ENCODE peak calls at places on chromosome 6, in four cellular contexts. One of them, this sample, is unnamed.

GRCh38 chr6:161001421-161001820 is 9.9 kb downstream of the MAP3K4 start:
- DNase-seq in K562: no peak
- DNase-seq in HCT116: no peak
- DNase-seq in HepG2: peak
- DNase-seq in this sample: no peak

GRCh38 chr6:99151634-99152344 is 197.7 kb downstream of the FAXC start:
- DNase-seq in K562: peak
- DNase-seq in HCT116: peak
- DNase-seq in HepG2: peak
- DNase-seq in this sample: peak

GRCh38 chr6:23106951-23107350 is 537.6 kb downstream of the HDGFL1 start:
- DNase-seq in K562: no peak
- DNase-seq in HCT116: no peak
- DNase-seq in HepG2: no peak
- DNase-seq in this sample: no peak

GRCh38 chr6:19535351-19535750 is 301.8 kb upstream of the ID4 start:
- DNase-seq in K562: no peak
- DNase-seq in HCT116: no peak
- DNase-seq in HepG2: no peak
- DNase-seq in this sample: no peak

GRCh38 chr6:7725849-7726415 is at the start of gene BMP6:
- DNase-seq in K562: peak
- DNase-seq in HCT116: peak
- DNase-seq in HepG2: peak
- DNase-seq in this sample: peak

GRCh38 chr6:55825402-55826051 is 49.9 kb downstream of the BMP5 start:
- DNase-seq in K562: no peak
- DNase-seq in HCT116: no peak
- DNase-seq in HepG2: no peak
- DNase-seq in this sample: peak

GRCh38 chr6:63526931-63527330 is 45.3 kb upstream of the LOC128125822 start:
- DNase-seq in K562: no peak
- DNase-seq in HCT116: no peak
- DNase-seq in HepG2: no peak
- DNase-seq in this sample: no peak

GRCh38 chr6:156193381-156193780 is 583.8 kb upstream of the ARID1B start:
- DNase-seq in K562: no peak
- DNase-seq in HCT116: no peak
- DNase-seq in HepG2: no peak
- DNase-seq in this sample: no peak

GRCh38 chr6:35449287-35449881 is 2.8 kb upstream of the FANCE start:
- DNase-seq in K562: peak
- DNase-seq in HCT116: no peak
- DNase-seq in HepG2: peak
- DNase-seq in this sample: no peak

GRCh38 chr6:50264995-50265571 is 215.4 kb upstream of the DEFB112 start:
- DNase-seq in K562: no peak
- DNase-seq in HCT116: no peak
- DNase-seq in HepG2: peak
- DNase-seq in this sample: no peak

GRCh38 chr6:83359638-83360037 is 71.2 kb downstream of the ME1 start:
- DNase-seq in K562: no peak
- DNase-seq in HCT116: no peak
- DNase-seq in HepG2: no peak
- DNase-seq in this sample: no peak

GRCh38 chr6:48194596-48195295 is 83.7 kb upstream of the PTCHD4 start:
- DNase-seq in K562: no peak
- DNase-seq in HCT116: no peak
- DNase-seq in HepG2: no peak
- DNase-seq in this sample: no peak

GRCh38 chr6:164861964-164862363 is 447.4 kb downstream of the C6orf118 start:
- DNase-seq in K562: no peak
- DNase-seq in HCT116: no peak
- DNase-seq in HepG2: no peak
- DNase-seq in this sample: no peak

GRCh38 chr6:31122803-31123706 is 2.8 kb upstream of the CDSN start:
- DNase-seq in K562: peak
- DNase-seq in HCT116: peak
- DNase-seq in HepG2: peak
- DNase-seq in this sample: no peak

GRCh38 chr6:145643760-145644159 is 91.6 kb downstream of the EPM2A start:
- DNase-seq in K562: no peak
- DNase-seq in HCT116: no peak
- DNase-seq in HepG2: no peak
- DNase-seq in this sample: no peak

GRCh38 chr6:2534406-2535139 is 216.1 kb downstream of the MYLK4 start:
- DNase-seq in K562: no peak
- DNase-seq in HCT116: no peak
- DNase-seq in HepG2: no peak
- DNase-seq in this sample: no peak

GRCh38 chr6:111200823-111201134 is 113.5 kb downstream of the SLC16A10 start:
- DNase-seq in K562: no peak
- DNase-seq in HCT116: no peak
- DNase-seq in HepG2: no peak
- DNase-seq in this sample: no peak

GRCh38 chr6:51105357-51105756 is 286.7 kb downstream of the TFAP2B start:
- DNase-seq in K562: no peak
- DNase-seq in HCT116: no peak
- DNase-seq in HepG2: no peak
- DNase-seq in this sample: no peak

GRCh38 chr6:1802495-1803395 is 193.0 kb downstream of the FOXC1 start:
- DNase-seq in K562: no peak
- DNase-seq in HCT116: no peak
- DNase-seq in HepG2: no peak
- DNase-seq in this sample: no peak

GRCh38 chr6:2990932-2991506 is 8.7 kb upstream of the NQO2 start:
- DNase-seq in K562: no peak
- DNase-seq in HCT116: no peak
- DNase-seq in HepG2: no peak
- DNase-seq in this sample: no peak

GRCh38 chr6:453152-453551 is 61.6 kb downstream of the IRF4 start:
- DNase-seq in K562: no peak
- DNase-seq in HCT116: no peak
- DNase-seq in HepG2: no peak
- DNase-seq in this sample: no peak

GRCh38 chr6:116060572-116061283 is at the start of gene FRK:
- DNase-seq in K562: no peak
- DNase-seq in HCT116: peak
- DNase-seq in HepG2: peak
- DNase-seq in this sample: no peak

GRCh38 chr6:44731485-44732095 is 344.1 kb downstream of the CDC5L start:
- DNase-seq in K562: no peak
- DNase-seq in HCT116: no peak
- DNase-seq in HepG2: no peak
- DNase-seq in this sample: no peak

GRCh38 chr6:90820436-90820835 is 233.6 kb upstream of the MAP3K7 start:
- DNase-seq in K562: no peak
- DNase-seq in HCT116: no peak
- DNase-seq in HepG2: no peak
- DNase-seq in this sample: no peak

GRCh38 chr6:168343239-168344167 is 23.9 kb upstream of the DACT2 start:
- DNase-seq in K562: no peak
- DNase-seq in HCT116: no peak
- DNase-seq in HepG2: no peak
- DNase-seq in this sample: no peak

GRCh38 chr6:3072798-3073197 is 4.5 kb downstream of the RIPK1 start:
- DNase-seq in K562: no peak
- DNase-seq in HCT116: no peak
- DNase-seq in HepG2: no peak
- DNase-seq in this sample: no peak

GRCh38 chr6:79421707-79422484 is 115.3 kb downstream of the LCA5 start:
- DNase-seq in K562: no peak
- DNase-seq in HCT116: no peak
- DNase-seq in HepG2: no peak
- DNase-seq in this sample: no peak

GRCh38 chr6:116461563-116462507 is 660 bp downstream of the CALHM6 start:
- DNase-seq in K562: no peak
- DNase-seq in HCT116: no peak
- DNase-seq in HepG2: no peak
- DNase-seq in this sample: no peak

GRCh38 chr6:70474751-70475150 is 61.4 kb downstream of the FAM135A start:
- DNase-seq in K562: no peak
- DNase-seq in HCT116: no peak
- DNase-seq in HepG2: peak
- DNase-seq in this sample: no peak

GRCh38 chr6:23418095-23418494 is 707.9 kb upstream of the NRSN1 start:
- DNase-seq in K562: no peak
- DNase-seq in HCT116: no peak
- DNase-seq in HepG2: no peak
- DNase-seq in this sample: no peak

GRCh38 chr6:24064106-24064505 is 61.9 kb upstream of the NRSN1 start:
- DNase-seq in K562: no peak
- DNase-seq in HCT116: peak
- DNase-seq in HepG2: peak
- DNase-seq in this sample: peak

GRCh38 chr6:4647414-4648365 is 128.5 kb upstream of the CDYL start:
- DNase-seq in K562: peak
- DNase-seq in HCT116: peak
- DNase-seq in HepG2: peak
- DNase-seq in this sample: peak

GRCh38 chr6:159879829-159880228 is 11.0 kb upstream of the MAS1 start:
- DNase-seq in K562: no peak
- DNase-seq in HCT116: no peak
- DNase-seq in HepG2: no peak
- DNase-seq in this sample: no peak

DNA sequence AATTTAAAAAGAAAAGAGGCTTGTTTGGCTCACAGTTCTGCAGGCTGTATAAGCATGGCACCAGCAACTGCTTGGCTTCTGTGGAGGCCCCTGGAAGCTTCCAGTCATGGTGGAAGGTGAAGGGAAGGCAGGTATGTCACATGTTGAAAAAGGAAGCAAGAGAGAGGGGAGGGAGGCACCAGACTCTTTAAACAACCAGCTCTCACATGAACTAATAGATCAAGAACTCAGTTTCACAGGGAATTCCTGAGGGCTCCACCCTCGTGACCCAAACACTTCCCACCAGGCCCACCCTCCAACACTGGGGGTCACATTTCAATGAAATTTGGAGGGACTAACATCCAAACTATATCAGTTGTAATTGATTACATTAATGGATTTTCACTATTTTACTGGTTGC is 127.9 kb upstream of the MLIP start:
- DNase-seq in K562: no peak
- DNase-seq in HCT116: no peak
- DNase-seq in HepG2: no peak
- DNase-seq in this sample: no peak
- H3K27ac ChIP-seq in K562: no peak
- H3K27ac ChIP-seq in HCT116: no peak
- H3K27ac ChIP-seq in HepG2: no peak
- H3K27ac ChIP-seq in this sample: no peak

GRCh38 chr6:42742116-42742894 is 3.6 kb downstream of the TBCC start:
- DNase-seq in K562: peak
- DNase-seq in HCT116: no peak
- DNase-seq in HepG2: no peak
- DNase-seq in this sample: no peak

GRCh38 chr6:42745638-42746451 is at the start of gene TBCC:
- DNase-seq in K562: peak
- DNase-seq in HCT116: peak
- DNase-seq in HepG2: peak
- DNase-seq in this sample: peak

GRCh38 chr6:42746452-42747400 is 823 bp upstream of the TBCC start:
- DNase-seq in K562: peak
- DNase-seq in HCT116: peak
- DNase-seq in HepG2: peak
- DNase-seq in this sample: peak

GRCh38 chr6:42744351-42744890 is 1.5 kb downstream of the TBCC start:
- DNase-seq in K562: no peak
- DNase-seq in HCT116: no peak
- DNase-seq in HepG2: no peak
- DNase-seq in this sample: no peak

GRCh38 chr6:42745083-42745637 is 743 bp downstream of the TBCC start:
- DNase-seq in K562: peak
- DNase-seq in HCT116: no peak
- DNase-seq in HepG2: peak
- DNase-seq in this sample: no peak
- TF ChIP-seq POLR2AphosphoS5 in K562: no peak
- TF ChIP-seq POLR2AphosphoS5 in HCT116: no peak
- TF ChIP-seq POLR2AphosphoS5 in HepG2: no peak
- TF ChIP-seq POLR2AphosphoS5 in this sample: no peak

GRCh38 chr6:95923518-95923917 is 92.3 kb upstream of the FUT9 start:
- DNase-seq in K562: peak
- DNase-seq in HCT116: peak
- DNase-seq in HepG2: peak
- DNase-seq in this sample: no peak
- TF ChIP-seq TCF7L2 in K562: no peak
- TF ChIP-seq TCF7L2 in HCT116: no peak
- TF ChIP-seq TCF7L2 in HepG2: no peak
- TF ChIP-seq TCF7L2 in this sample: no peak

DNA sequence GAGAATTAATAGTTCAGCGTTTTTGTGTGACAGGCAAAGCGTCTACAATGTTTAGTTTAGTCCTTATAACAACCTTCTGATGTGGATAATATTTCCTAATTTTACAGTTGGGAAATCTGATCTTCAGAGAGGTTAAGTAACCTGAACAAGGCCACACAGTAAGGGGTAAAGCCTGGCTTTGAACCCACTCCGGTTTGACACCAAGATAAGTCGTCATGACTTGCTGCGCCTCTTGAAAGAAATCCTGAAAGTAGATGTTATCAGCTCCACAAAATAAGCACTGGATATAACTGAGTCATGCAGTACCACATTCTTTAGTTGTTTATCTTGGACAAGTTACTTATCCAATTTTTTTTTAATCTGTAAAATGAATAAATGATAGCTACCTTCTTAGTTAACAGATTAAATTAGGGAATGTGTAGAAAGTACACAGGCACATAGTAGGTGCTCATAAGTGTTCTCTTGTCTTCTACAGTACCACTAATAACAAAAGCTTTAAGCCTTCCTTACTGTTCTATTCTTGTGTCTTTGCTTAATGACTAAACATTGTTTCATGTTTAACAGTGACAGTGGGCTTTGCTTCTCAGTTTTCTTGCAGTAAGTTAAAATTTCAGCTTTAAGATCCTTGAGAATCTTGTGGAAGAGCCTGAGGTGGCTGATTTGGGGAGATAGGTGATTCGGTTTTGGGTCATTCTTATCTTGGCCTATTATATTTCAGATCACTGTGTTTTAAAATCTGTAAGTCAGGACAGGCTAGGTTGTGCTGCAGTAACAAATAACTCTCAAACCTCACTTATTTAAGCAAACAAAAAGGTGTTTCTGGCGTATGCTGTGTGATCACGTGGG is 2.1 kb downstream of the HIVEP1 start:
- DNase-seq in K562: no peak
- DNase-seq in HCT116: no peak
- DNase-seq in HepG2: no peak
- DNase-seq in this sample: no peak
- H3K27ac ChIP-seq in K562: peak
- H3K27ac ChIP-seq in HCT116: no peak
- H3K27ac ChIP-seq in HepG2: no peak
- H3K27ac ChIP-seq in this sample: peak

DNA sequence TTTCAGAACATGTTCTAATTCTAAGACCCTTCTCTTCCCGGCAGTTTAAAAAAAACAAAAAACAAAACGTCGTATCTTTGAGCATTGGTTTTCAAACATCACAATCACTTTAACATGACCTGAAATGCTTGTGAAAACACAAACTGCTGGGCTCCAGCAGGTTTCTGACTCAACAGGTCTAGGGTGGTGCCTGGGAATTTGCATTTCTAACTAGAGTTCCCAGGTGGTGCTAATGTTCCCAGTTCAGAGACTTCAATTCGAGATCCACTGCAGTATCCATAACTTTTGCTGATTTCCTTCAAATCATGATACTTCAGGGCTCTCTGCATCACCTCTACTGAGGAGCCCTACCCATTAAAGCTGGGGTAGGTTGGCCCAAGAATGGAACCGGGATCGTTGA is 850 bp upstream of the SMPDL3A start:
- DNase-seq in K562: no peak
- DNase-seq in HCT116: no peak
- DNase-seq in HepG2: no peak
- DNase-seq in this sample: no peak
- TF ChIP-seq POLR2AphosphoS5 in K562: no peak
- TF ChIP-seq POLR2AphosphoS5 in HCT116: no peak
- TF ChIP-seq POLR2AphosphoS5 in HepG2: no peak
- TF ChIP-seq POLR2AphosphoS5 in this sample: no peak